ENCODE peak calls at places on chromosomes 11 and 22, in seven cellular contexts. One of them, this sample, is unnamed. For H3K4me1, the result is how much of the 10 kb centered on the place peaks cover.

GRCh38 chr11:85132839-85133238 is 494.3 kb downstream of the DLG2 start:
- DNase-seq in A549: no peak
- DNase-seq in neuronal stem cell: peak
- DNase-seq in stomach: no peak
- DNase-seq in astrocyte: peak
- DNase-seq in effector memory CD4-positive, alpha-beta T cell: no peak
- DNase-seq in pancreas: no peak
- DNase-seq in this sample: no peak

GRCh38 chr22:39453765-39454378 is 2.9 kb upstream of the MGAT3 start:
- DNase-seq in A549: no peak
- DNase-seq in neuronal stem cell: no peak
- DNase-seq in stomach: no peak
- DNase-seq in astrocyte: no peak
- DNase-seq in effector memory CD4-positive, alpha-beta T cell: no peak
- DNase-seq in pancreas: no peak
- DNase-seq in this sample: no peak

GRCh38 chr11:84241374-84242131 is 955.4 kb upstream of the CCDC90B start:
- DNase-seq in A549: no peak
- DNase-seq in neuronal stem cell: no peak
- DNase-seq in stomach: no peak
- DNase-seq in astrocyte: no peak
- DNase-seq in effector memory CD4-positive, alpha-beta T cell: no peak
- DNase-seq in pancreas: no peak
- DNase-seq in this sample: no peak

GRCh38 chr22:37314315-37315046 is 32.2 kb downstream of the CYTH4 start:
- DNase-seq in A549: no peak
- DNase-seq in neuronal stem cell: no peak
- DNase-seq in stomach: no peak
- DNase-seq in astrocyte: no peak
- DNase-seq in effector memory CD4-positive, alpha-beta T cell: no peak
- DNase-seq in pancreas: no peak
- DNase-seq in this sample: no peak

GRCh38 chr11:71467164-71467563 is 14.2 kb downstream of the NADSYN1 start:
- DNase-seq in A549: no peak
- DNase-seq in neuronal stem cell: no peak
- DNase-seq in stomach: no peak
- DNase-seq in astrocyte: no peak
- DNase-seq in effector memory CD4-positive, alpha-beta T cell: no peak
- DNase-seq in pancreas: no peak
- DNase-seq in this sample: no peak

GRCh38 chr11:9143726-9144125 is 52.3 kb upstream of the SCUBE2 start:
- DNase-seq in A549: no peak
- DNase-seq in neuronal stem cell: no peak
- DNase-seq in stomach: no peak
- DNase-seq in astrocyte: peak
- DNase-seq in effector memory CD4-positive, alpha-beta T cell: no peak
- DNase-seq in pancreas: no peak
- DNase-seq in this sample: no peak

GRCh38 chr11:128523616-128524015 is 63.7 kb downstream of the ETS1 start:
- DNase-seq in A549: no peak
- DNase-seq in neuronal stem cell: no peak
- DNase-seq in stomach: no peak
- DNase-seq in astrocyte: peak
- DNase-seq in effector memory CD4-positive, alpha-beta T cell: no peak
- DNase-seq in pancreas: no peak
- DNase-seq in this sample: no peak

GRCh38 chr11:1878134-1879031 is 13.3 kb downstream of the PRR33 start:
- DNase-seq in A549: no peak
- DNase-seq in neuronal stem cell: no peak
- DNase-seq in stomach: no peak
- DNase-seq in astrocyte: no peak
- DNase-seq in effector memory CD4-positive, alpha-beta T cell: no peak
- DNase-seq in pancreas: peak
- DNase-seq in this sample: peak

GRCh38 chr22:37197451-37198289 is 9.6 kb upstream of the C1QTNF6 start:
- DNase-seq in A549: peak
- DNase-seq in neuronal stem cell: no peak
- DNase-seq in stomach: peak
- DNase-seq in astrocyte: peak
- DNase-seq in effector memory CD4-positive, alpha-beta T cell: no peak
- DNase-seq in pancreas: peak
- DNase-seq in this sample: peak

GRCh38 chr11:103367650-103368049 is 258.4 kb downstream of the DYNC2H1 start:
- DNase-seq in A549: no peak
- DNase-seq in neuronal stem cell: no peak
- DNase-seq in stomach: no peak
- DNase-seq in astrocyte: peak
- DNase-seq in effector memory CD4-positive, alpha-beta T cell: no peak
- DNase-seq in pancreas: no peak
- DNase-seq in this sample: no peak

GRCh38 chr11:76808996-76809395 is 25.8 kb downstream of the TSKU start:
- DNase-seq in A549: no peak
- DNase-seq in neuronal stem cell: no peak
- DNase-seq in stomach: no peak
- DNase-seq in astrocyte: no peak
- DNase-seq in effector memory CD4-positive, alpha-beta T cell: no peak
- DNase-seq in pancreas: no peak
- DNase-seq in this sample: no peak

GRCh38 chr11:116061322-116061721 is 557.1 kb upstream of the CADM1 start:
- DNase-seq in A549: no peak
- DNase-seq in neuronal stem cell: no peak
- DNase-seq in stomach: no peak
- DNase-seq in astrocyte: no peak
- DNase-seq in effector memory CD4-positive, alpha-beta T cell: no peak
- DNase-seq in pancreas: no peak
- DNase-seq in this sample: no peak

GRCh38 chr22:24429411-24430365 is 2.3 kb downstream of the ADORA2A start:
- DNase-seq in A549: no peak
- DNase-seq in neuronal stem cell: no peak
- DNase-seq in stomach: peak
- DNase-seq in astrocyte: peak
- DNase-seq in effector memory CD4-positive, alpha-beta T cell: peak
- DNase-seq in pancreas: no peak
- DNase-seq in this sample: no peak

GRCh38 chr22:45807156-45807915 is 135.7 kb downstream of the ATXN10 start:
- DNase-seq in A549: no peak
- DNase-seq in neuronal stem cell: no peak
- DNase-seq in stomach: no peak
- DNase-seq in astrocyte: peak
- DNase-seq in effector memory CD4-positive, alpha-beta T cell: no peak
- DNase-seq in pancreas: no peak
- DNase-seq in this sample: no peak

GRCh38 chr11:118895093-118896039 is 11.7 kb downstream of the CXCR5 start:
- DNase-seq in A549: no peak
- DNase-seq in neuronal stem cell: no peak
- DNase-seq in stomach: no peak
- DNase-seq in astrocyte: no peak
- DNase-seq in effector memory CD4-positive, alpha-beta T cell: peak
- DNase-seq in pancreas: peak
- DNase-seq in this sample: no peak

GRCh38 chr11:9529333-9529648 is 44.2 kb upstream of the WEE1 start:
- DNase-seq in A549: no peak
- DNase-seq in neuronal stem cell: no peak
- DNase-seq in stomach: peak
- DNase-seq in astrocyte: no peak
- DNase-seq in effector memory CD4-positive, alpha-beta T cell: no peak
- DNase-seq in pancreas: peak
- DNase-seq in this sample: peak

DNA sequence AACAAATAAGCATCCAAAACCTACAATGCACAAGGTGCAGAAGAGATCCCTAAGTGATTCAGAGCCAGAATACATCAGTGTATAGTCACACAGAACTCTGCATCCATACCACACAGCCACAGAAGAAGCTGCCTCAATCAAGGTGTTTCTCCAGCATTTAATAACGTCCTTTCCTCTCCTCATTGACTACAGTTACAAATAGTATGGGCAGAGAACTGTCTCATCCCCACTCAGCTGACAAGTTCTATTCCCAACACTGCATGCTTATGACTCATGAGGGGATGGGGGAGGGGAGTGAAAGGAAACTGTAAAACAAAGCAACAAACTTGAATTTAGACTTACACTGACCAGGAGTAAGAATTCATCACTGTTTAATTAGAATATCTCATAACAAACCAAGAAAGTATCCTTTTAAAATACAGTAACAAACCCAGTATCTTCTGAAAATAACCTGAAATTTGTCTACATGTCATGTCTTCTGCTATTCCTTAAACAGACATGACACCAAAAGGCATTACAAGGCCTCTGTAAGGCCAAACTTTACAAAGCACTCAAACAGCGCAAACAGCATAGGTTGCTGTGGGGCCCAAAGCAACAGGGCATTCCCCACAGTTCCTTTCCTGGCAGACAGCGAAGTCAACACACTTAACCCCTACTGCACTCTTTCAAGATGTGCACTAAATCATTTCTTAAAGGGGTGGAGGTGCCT is 29.3 kb downstream of the CELF1 start:
- DNase-seq in A549: peak
- DNase-seq in neuronal stem cell: no peak
- DNase-seq in stomach: no peak
- DNase-seq in astrocyte: peak
- DNase-seq in effector memory CD4-positive, alpha-beta T cell: peak
- DNase-seq in pancreas: no peak
- DNase-seq in this sample: peak
- H3K4me1 ChIP-seq in A549: under half
- H3K4me1 ChIP-seq in neuronal stem cell: under half
- H3K4me1 ChIP-seq in stomach: under half
- H3K4me1 ChIP-seq in astrocyte: under half
- H3K4me1 ChIP-seq in effector memory CD4-positive, alpha-beta T cell: under half
- H3K4me1 ChIP-seq in pancreas: under half
- H3K4me1 ChIP-seq in this sample: under half

DNA sequence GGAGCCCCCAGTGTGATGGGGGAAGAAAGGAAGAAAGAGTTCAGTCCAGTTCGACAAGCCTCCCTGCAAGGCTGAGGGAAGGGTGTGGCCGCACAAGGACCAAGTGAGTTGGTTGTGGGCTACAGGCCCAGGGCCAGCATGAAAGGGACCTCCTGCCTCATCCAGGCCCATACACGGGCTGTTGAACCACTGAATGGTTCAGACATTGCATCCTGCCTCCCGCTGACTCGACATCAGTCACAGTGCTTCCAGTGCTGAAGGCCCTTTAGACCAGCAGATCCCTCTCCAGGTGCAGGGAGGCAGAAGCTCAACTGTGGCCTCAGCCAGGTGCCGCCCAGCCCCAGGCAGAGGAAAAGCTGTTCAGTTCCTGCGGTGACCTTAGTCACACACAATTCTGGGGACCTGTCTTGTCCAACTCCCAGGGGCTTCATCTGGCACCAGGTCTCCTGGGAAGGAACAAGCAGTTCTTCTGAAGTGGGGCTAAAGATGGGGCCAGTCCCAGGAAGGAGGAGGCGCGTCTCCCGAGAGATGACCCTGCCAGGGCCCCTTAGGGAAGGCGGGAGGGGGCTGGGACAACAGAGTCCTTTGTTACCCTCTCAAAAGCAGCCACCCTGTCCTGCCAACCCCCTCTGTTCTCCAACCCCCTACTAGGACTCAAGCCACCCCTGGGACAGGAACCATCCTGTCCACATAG is 6.6 kb downstream of the ARRB1 start:
- DNase-seq in A549: no peak
- DNase-seq in neuronal stem cell: no peak
- DNase-seq in stomach: no peak
- DNase-seq in astrocyte: no peak
- DNase-seq in effector memory CD4-positive, alpha-beta T cell: no peak
- DNase-seq in pancreas: peak
- DNase-seq in this sample: no peak
- H3K27ac ChIP-seq in A549: peak
- H3K27ac ChIP-seq in neuronal stem cell: no peak
- H3K27ac ChIP-seq in stomach: peak
- H3K27ac ChIP-seq in astrocyte: no peak
- H3K27ac ChIP-seq in effector memory CD4-positive, alpha-beta T cell: peak
- H3K27ac ChIP-seq in pancreas: no peak
- H3K27ac ChIP-seq in this sample: peak

GRCh38 chr11:96257972-96258951 is 84.7 kb downstream of the MAML2 start:
- DNase-seq in A549: no peak
- DNase-seq in neuronal stem cell: no peak
- DNase-seq in stomach: no peak
- DNase-seq in astrocyte: peak
- DNase-seq in effector memory CD4-positive, alpha-beta T cell: peak
- DNase-seq in pancreas: no peak
- DNase-seq in this sample: no peak

GRCh38 chr11:96256604-96257003 is 86.4 kb downstream of the MAML2 start:
- DNase-seq in A549: no peak
- DNase-seq in neuronal stem cell: no peak
- DNase-seq in stomach: no peak
- DNase-seq in astrocyte: no peak
- DNase-seq in effector memory CD4-positive, alpha-beta T cell: no peak
- DNase-seq in pancreas: no peak
- DNase-seq in this sample: no peak

GRCh38 chr11:96257036-96257435 is 86.0 kb downstream of the MAML2 start:
- DNase-seq in A549: no peak
- DNase-seq in neuronal stem cell: no peak
- DNase-seq in stomach: no peak
- DNase-seq in astrocyte: no peak
- DNase-seq in effector memory CD4-positive, alpha-beta T cell: no peak
- DNase-seq in pancreas: no peak
- DNase-seq in this sample: no peak

GRCh38 chr11:96254854-96255253 is 88.1 kb downstream of the MAML2 start:
- DNase-seq in A549: no peak
- DNase-seq in neuronal stem cell: no peak
- DNase-seq in stomach: no peak
- DNase-seq in astrocyte: no peak
- DNase-seq in effector memory CD4-positive, alpha-beta T cell: no peak
- DNase-seq in pancreas: no peak
- DNase-seq in this sample: no peak

GRCh38 chr11:96256213-96256580 is 86.8 kb downstream of the MAML2 start:
- DNase-seq in A549: no peak
- DNase-seq in neuronal stem cell: no peak
- DNase-seq in stomach: no peak
- DNase-seq in astrocyte: no peak
- DNase-seq in effector memory CD4-positive, alpha-beta T cell: no peak
- DNase-seq in pancreas: no peak
- DNase-seq in this sample: no peak
- H3K4me1 ChIP-seq in A549: under half
- H3K4me1 ChIP-seq in neuronal stem cell: under half
- H3K4me1 ChIP-seq in stomach: under half
- H3K4me1 ChIP-seq in astrocyte: under half
- H3K4me1 ChIP-seq in effector memory CD4-positive, alpha-beta T cell: half or more
- H3K4me1 ChIP-seq in pancreas: under half
- H3K4me1 ChIP-seq in this sample: under half

DNA sequence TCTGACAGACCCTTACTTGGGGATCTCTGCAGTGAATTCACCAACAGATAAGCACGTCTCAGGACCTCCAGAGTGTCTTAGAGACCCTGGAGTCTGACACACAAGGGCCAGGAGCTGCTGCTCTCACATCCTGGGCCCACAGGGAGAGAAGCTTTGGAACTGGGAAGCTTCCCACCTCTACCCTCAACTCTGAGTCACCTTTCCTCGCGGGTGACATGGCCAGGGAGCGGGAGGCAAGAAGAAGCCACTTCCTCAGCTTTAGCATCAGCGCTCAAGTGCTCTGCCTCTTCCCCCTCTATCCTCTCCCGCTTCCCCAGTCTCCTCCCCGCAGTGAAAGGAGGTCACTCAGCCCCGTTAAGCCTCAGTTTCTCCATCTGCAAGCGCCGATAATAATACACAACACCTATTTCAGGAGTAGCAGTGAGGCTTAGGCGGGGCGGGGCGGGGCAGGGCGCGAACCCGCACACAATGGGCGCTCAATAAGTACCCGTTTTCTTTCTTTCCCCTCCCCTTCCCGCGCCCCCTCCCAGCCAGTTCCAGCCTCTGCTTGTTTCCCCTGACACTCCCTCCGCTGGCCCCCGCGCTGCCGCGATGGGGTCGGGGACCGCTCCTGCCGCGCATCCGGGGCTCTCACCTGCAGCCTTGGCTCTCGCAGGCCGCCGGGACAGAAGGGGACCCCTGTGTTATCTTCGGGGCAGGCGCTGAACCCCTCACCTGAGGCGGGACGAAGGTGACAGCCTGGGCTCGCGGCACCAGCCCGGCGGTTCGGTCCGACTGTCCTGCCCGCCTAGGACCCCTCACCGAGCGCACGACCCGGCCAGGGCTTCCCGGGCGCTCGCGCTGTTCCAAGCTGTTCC is 937 bp downstream of the GDPD5 start:
- DNase-seq in A549: no peak
- DNase-seq in neuronal stem cell: peak
- DNase-seq in stomach: peak
- DNase-seq in astrocyte: no peak
- DNase-seq in effector memory CD4-positive, alpha-beta T cell: peak
- DNase-seq in pancreas: peak
- DNase-seq in this sample: no peak
- H3K27ac ChIP-seq in A549: peak
- H3K27ac ChIP-seq in neuronal stem cell: no peak
- H3K27ac ChIP-seq in stomach: peak
- H3K27ac ChIP-seq in astrocyte: no peak
- H3K27ac ChIP-seq in effector memory CD4-positive, alpha-beta T cell: peak
- H3K27ac ChIP-seq in pancreas: no peak
- H3K27ac ChIP-seq in this sample: peak